ENCODE peak calls at places on chromosomes 1 and 21, in six cellular contexts. V is lung, I is uterus, O is left lung, E is adrenal gland, P is lower lobe of right lung. F is an unnamed sample.

GRCh38 chr1:157626099-157626498 is 28.2 kb upstream of the FCRL4 start:
- DNase-seq in V (no peak), I (no peak), O (no peak), E (no peak), P (no peak), F (no peak)

GRCh38 chr1:244836135-244836521 is 670 bp downstream of the COX20 start:
- DNase-seq in V (no peak), I (no peak), O (no peak), E (peak), P (no peak), F (no peak)

GRCh38 chr1:200153277-200154055 is 126.0 kb downstream of the NR5A2 start:
- DNase-seq in V (no peak), I (no peak), O (no peak), E (no peak), P (no peak), F (no peak)

GRCh38 chr1:202501281-202501680 is 152.8 kb downstream of the PPP1R12B start:
- DNase-seq in V (no peak), I (no peak), O (no peak), E (no peak), P (no peak), F (no peak)

GRCh38 chr1:169321539-169321938 is 46.1 kb downstream of the NME7 start:
- DNase-seq in V (no peak), I (no peak), O (no peak), E (no peak), P (no peak), F (no peak)

GRCh38 chr1:40818264-40818961 is 34.8 kb downstream of the KCNQ4 start:
- DNase-seq in V (peak), I (peak), O (peak), E (peak), P (peak), F (peak)

GRCh38 chr1:65418522-65419185 is 1.8 kb upstream of the LEPR start:
- DNase-seq in V (no peak), I (no peak), O (no peak), E (no peak), P (no peak), F (no peak)

GRCh38 chr21:42666023-42666747 is 12.8 kb downstream of the PDE9A start:
- DNase-seq in V (no peak), I (no peak), O (no peak), E (peak), P (no peak), F (no peak)

GRCh38 chr1:112264010-112264409 is 132.0 kb upstream of the CTTNBP2NL start:
- DNase-seq in V (no peak), I (no peak), O (no peak), E (no peak), P (no peak), F (no peak)

GRCh38 chr1:40014253-40014706 is 26.2 kb upstream of the CAP1 start:
- DNase-seq in V (no peak), I (no peak), O (no peak), E (no peak), P (no peak), F (no peak)

GRCh38 chr1:159012495-159012894 is 2.8 kb downstream of the IFI16 start:
- DNase-seq in V (no peak), I (no peak), O (peak), E (peak), P (no peak), F (no peak)

GRCh38 chr21:26961704-26962103 is 5.2 kb downstream of the ADAMTS5 start:
- DNase-seq in V (no peak), I (no peak), O (no peak), E (no peak), P (no peak), F (no peak)

GRCh38 chr1:149845416-149845815 is 54.0 kb upstream of the BOLA1 start:
- DNase-seq in V (no peak), I (no peak), O (no peak), E (peak), P (no peak), F (no peak)

DNA sequence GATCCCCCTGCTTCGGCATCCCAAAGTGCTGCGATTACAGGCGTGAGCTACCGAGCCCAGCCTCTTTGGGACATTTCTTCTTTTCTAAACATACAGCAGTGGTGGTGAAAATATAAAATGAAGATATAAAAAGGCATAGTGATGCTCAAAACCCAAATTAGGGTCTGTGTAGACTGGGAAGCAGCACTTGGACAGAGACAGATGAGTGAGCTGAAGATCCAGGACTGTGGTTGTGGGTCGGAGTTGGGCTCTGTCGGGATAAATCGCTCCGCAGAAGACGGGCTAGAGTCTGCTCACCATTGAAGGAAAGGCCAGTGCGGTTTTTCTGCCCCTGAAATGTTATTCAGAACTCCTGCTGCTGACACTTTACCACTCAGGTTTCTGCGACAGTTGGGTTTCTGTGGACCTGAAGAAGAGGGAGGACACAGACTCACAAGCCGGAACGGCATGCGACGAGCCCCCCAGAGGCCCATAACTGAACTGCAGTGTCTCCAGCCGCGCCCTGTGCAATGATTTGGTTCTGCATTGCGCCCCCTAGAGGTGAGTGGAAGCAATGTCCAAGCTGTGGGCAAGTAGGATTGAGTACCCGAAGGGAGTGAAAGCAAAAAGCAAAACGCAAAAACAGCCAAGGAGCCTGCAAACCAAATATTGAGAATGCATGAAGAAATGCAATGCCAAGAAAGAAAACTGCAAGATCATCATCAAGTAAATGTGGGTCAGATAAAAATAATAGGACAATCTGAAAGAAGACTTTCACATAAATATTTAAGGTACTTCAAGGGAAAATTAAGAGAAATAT is 66.6 kb downstream of the GABPA start:
- DNase-seq in V (peak), I (peak), O (peak), E (peak), P (peak), F (peak)
- H3K4me3 ChIP-seq in V (no peak), I (no peak), O (no peak), E (no peak), P (no peak), F (no peak)

DNA sequence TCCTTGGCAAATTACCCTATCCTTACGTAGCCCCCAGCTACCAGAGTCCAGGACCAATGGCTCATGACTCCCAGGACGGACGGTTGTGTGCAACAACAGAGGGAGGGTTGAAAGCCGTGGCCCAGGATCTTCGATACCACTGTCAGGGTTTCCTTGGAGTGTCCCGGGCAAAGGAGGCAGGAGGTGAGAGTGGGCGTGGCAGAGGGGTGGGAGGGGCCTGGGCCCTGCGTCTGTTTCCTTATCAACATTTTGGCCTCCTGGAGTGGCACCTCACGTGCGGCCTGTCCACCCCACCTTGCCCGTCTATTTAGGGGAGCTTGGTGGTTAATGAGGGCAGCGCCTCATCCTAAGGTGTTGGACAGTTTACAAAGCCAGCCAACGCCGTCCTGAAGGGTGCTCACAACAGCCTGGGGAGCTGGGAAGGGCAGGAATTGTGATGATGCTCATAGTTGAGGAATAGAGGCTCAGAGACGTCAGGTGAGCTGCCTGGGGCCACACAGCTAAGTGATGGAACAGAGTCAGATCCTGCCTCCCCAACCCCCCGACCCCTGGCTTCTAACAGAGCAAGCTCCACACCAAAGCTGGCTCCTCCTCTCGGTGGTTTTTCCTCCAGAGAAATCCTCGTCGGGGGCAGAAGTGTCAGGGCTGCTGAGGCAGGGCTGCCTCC is 17.4 kb upstream of the ARHGEF10L start:
- DNase-seq in V (no peak), I (no peak), O (no peak), E (no peak), P (no peak), F (no peak)
- H3K27ac ChIP-seq in V (no peak), I (no peak), O (no peak), E (no peak), P (no peak), F (no peak)

DNA sequence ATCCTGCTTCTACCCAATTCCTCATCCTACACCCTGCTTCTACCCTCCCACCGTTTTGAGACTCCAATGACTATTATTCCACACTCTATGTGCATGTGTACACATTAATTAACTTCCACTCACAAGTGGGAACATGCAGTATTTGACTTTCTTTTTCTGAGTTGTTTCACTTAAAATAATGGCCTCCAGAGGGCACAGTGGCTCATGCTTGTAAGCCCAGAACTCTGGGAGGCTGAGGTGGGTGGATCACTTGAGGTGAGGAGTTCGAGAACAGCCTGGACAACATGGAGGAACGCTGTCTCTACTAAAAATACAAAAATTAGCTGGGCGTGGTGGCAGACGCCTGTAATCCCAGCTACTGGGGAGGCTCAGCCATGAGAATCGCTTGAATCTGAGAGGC is 464.8 kb downstream of the PTBP2 start:
- DNase-seq in V (no peak), I (no peak), O (no peak), E (no peak), P (no peak), F (no peak)
- TF ChIP-seq CTCF in V (no peak), I (no peak), O (no peak), E (peak), P (no peak), F (no peak)

DNA sequence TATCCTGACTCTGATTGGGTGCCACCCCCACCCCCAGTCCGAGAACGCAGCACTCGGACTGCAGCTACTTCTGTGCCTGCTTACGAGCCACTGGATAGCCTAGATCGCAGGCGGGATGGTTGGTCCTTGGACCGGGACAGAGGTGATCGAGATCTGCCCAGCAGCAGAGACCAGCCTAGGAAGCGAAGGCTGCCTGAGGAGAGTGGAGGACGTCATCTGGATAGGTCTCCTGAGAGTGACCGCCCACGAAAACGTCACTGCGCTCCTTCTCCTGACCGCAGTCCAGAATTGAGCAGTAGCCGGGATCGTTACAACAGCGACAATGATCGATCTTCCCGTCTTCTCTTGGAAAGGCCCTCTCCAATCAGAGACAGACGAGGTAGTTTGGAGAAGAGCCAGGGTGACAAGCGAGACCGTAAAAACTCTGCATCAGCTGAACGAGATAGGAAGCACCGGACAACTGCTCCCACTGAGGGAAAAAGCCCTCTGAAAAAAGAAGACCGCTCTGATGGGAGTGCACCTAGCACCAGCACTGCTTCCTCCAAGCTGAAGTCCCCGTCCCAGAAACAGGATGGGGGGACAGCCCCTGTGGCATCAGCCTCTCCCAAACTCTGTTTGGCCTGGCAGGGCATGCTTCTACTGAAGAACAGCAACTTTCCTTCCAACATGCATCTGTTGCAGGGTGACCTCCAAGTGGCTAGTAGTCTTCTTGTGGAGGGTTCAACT is 2.1 kb downstream of the RBM15 start:
- DNase-seq in V (no peak), I (no peak), O (no peak), E (peak), P (peak), F (no peak)
- H3K4me3 ChIP-seq in V (no peak), I (no peak), O (no peak), E (no peak), P (peak), F (peak)

DNA sequence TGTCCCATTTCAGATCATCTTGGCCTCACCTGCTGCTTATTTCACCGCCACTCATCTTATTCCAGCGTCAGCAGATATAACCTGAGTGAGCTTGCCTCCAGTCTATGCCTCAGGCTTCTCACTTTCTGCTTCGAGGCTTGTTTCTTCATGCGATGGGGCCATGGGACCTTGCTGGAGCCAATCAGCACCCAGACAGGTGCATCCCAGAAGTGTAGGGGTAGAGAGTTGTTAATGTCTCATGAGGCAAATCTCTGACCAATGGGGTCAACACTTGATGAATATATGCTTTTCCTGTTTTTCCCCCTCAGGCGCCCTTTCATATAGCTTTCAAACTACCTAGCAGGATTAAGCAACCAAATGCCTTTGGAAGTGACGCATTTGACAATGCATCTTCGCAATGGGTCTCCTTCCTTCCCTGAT is 935 bp upstream of the YIPF1 start:
- DNase-seq in V (no peak), I (no peak), O (no peak), E (no peak), P (no peak), F (no peak)
- H3K27ac ChIP-seq in V (no peak), I (peak), O (peak), E (no peak), P (peak), F (peak)

DNA sequence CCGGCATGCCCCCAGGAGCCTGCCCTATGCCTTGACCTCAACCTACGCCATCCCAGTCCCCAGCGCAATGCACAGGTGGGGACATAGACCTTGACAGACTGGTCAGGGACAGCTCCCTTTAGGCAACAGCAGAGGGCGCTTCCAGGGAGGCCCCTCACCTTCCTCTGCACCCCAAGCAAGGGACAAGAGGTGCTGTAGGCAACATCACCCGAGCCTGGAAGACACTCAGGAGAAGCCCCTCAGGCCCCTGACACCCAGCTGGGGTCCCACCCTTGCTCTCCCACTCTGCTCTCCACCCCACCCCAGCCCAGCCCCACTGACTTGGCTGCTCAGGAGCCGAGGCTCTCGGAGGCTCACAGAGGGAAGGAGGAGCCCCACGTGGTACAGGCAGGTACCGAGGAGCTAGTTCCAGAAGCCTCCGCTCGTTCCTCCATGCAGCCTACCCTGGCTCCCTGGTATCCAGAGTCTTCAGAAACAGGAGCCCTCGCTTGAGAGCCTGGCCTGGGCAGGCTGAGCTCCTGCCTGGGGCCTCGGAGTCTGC is 2.4 kb upstream of the WNT3A start:
- DNase-seq in V (peak), I (peak), O (no peak), E (no peak), P (peak), F (no peak)
- TF ChIP-seq CTCF in V (peak), I (no peak), O (no peak), E (no peak), P (peak), F (peak)

F was measured in psoas muscle.